ENCODE peak calls at places on chromosomes 2 and 18, in six cellular contexts. One of them, this sample, is unnamed.

GRCh38 chr18:6729247-6730091 is at the start of gene ARHGAP28:
- DNase-seq in stomach: peak
- DNase-seq in HT-29: no peak
- DNase-seq in NCI-H446 treated with DMSO at 0.1 percent for 48 hours: no peak
- DNase-seq in HTR-8/SVneo: peak
- DNase-seq in HCEC 1CT: peak
- DNase-seq in this sample: peak

GRCh38 chr2:9950521-9951271 is 797 bp upstream of the GRHL1 start:
- DNase-seq in HTR-8/SVneo: peak
- DNase-seq in stomach: peak
- DNase-seq in HT-29: peak
- DNase-seq in NCI-H446 treated with DMSO at 0.1 percent for 48 hours: no peak
- DNase-seq in HCEC 1CT: no peak
- DNase-seq in this sample: no peak

GRCh38 chr2:44618378-44619023 is 256.8 kb downstream of the CAMKMT start:
- DNase-seq in NCI-H446 treated with DMSO at 0.1 percent for 48 hours: no peak
- DNase-seq in HCEC 1CT: no peak
- DNase-seq in HT-29: no peak
- DNase-seq in stomach: no peak
- DNase-seq in HTR-8/SVneo: no peak
- DNase-seq in this sample: no peak

GRCh38 chr2:62672601-62673000 is 32.9 kb upstream of the EHBP1 start:
- DNase-seq in HTR-8/SVneo: peak
- DNase-seq in NCI-H446 treated with DMSO at 0.1 percent for 48 hours: no peak
- DNase-seq in stomach: no peak
- DNase-seq in HCEC 1CT: peak
- DNase-seq in HT-29: no peak
- DNase-seq in this sample: no peak

GRCh38 chr2:241810304-241811208 is 1.6 kb downstream of the NEU4 start:
- DNase-seq in NCI-H446 treated with DMSO at 0.1 percent for 48 hours: no peak
- DNase-seq in HTR-8/SVneo: no peak
- DNase-seq in HT-29: no peak
- DNase-seq in HCEC 1CT: no peak
- DNase-seq in stomach: no peak
- DNase-seq in this sample: no peak

GRCh38 chr2:239429473-239430350 is 28.9 kb upstream of the HDAC4 start:
- DNase-seq in HT-29: no peak
- DNase-seq in NCI-H446 treated with DMSO at 0.1 percent for 48 hours: no peak
- DNase-seq in stomach: no peak
- DNase-seq in HCEC 1CT: peak
- DNase-seq in HTR-8/SVneo: no peak
- DNase-seq in this sample: no peak

GRCh38 chr18:61833387-61833786 is 59.4 kb downstream of the RNF152 start:
- DNase-seq in stomach: no peak
- DNase-seq in HCEC 1CT: peak
- DNase-seq in NCI-H446 treated with DMSO at 0.1 percent for 48 hours: no peak
- DNase-seq in HT-29: no peak
- DNase-seq in HTR-8/SVneo: no peak
- DNase-seq in this sample: no peak

GRCh38 chr2:114293355-114293754 is 149.1 kb upstream of the DPP10 start:
- DNase-seq in HT-29: no peak
- DNase-seq in stomach: no peak
- DNase-seq in HCEC 1CT: no peak
- DNase-seq in HTR-8/SVneo: no peak
- DNase-seq in NCI-H446 treated with DMSO at 0.1 percent for 48 hours: no peak
- DNase-seq in this sample: no peak

GRCh38 chr18:76314496-76314895 is 180.5 kb downstream of the ZNF516 start:
- DNase-seq in HTR-8/SVneo: no peak
- DNase-seq in HT-29: no peak
- DNase-seq in HCEC 1CT: no peak
- DNase-seq in stomach: no peak
- DNase-seq in NCI-H446 treated with DMSO at 0.1 percent for 48 hours: no peak
- DNase-seq in this sample: no peak

GRCh38 chr2:37573406-37573805 is 98.0 kb downstream of the CDC42EP3 start:
- DNase-seq in HTR-8/SVneo: no peak
- DNase-seq in HCEC 1CT: peak
- DNase-seq in NCI-H446 treated with DMSO at 0.1 percent for 48 hours: no peak
- DNase-seq in stomach: no peak
- DNase-seq in HT-29: no peak
- DNase-seq in this sample: no peak

GRCh38 chr2:100513650-100514049 is 43.4 kb downstream of the NMS start:
- DNase-seq in HCEC 1CT: no peak
- DNase-seq in NCI-H446 treated with DMSO at 0.1 percent for 48 hours: no peak
- DNase-seq in HT-29: no peak
- DNase-seq in HTR-8/SVneo: no peak
- DNase-seq in stomach: no peak
- DNase-seq in this sample: no peak

GRCh38 chr2:217912030-217913024 is 90.5 kb downstream of the TNS1 start:
- DNase-seq in stomach: no peak
- DNase-seq in NCI-H446 treated with DMSO at 0.1 percent for 48 hours: no peak
- DNase-seq in HTR-8/SVneo: no peak
- DNase-seq in HT-29: no peak
- DNase-seq in HCEC 1CT: no peak
- DNase-seq in this sample: no peak

GRCh38 chr2:70525032-70525431 is 28.6 kb downstream of the TGFA start:
- DNase-seq in stomach: peak
- DNase-seq in NCI-H446 treated with DMSO at 0.1 percent for 48 hours: no peak
- DNase-seq in HT-29: peak
- DNase-seq in HCEC 1CT: no peak
- DNase-seq in HTR-8/SVneo: no peak
- DNase-seq in this sample: no peak

GRCh38 chr18:64405161-64405560 is 256.3 kb upstream of the LINC00305 start:
- DNase-seq in stomach: no peak
- DNase-seq in NCI-H446 treated with DMSO at 0.1 percent for 48 hours: no peak
- DNase-seq in HCEC 1CT: no peak
- DNase-seq in HT-29: no peak
- DNase-seq in HTR-8/SVneo: no peak
- DNase-seq in this sample: no peak

GRCh38 chr2:30708491-30709290 is 98.6 kb downstream of the CAPN13 start:
- DNase-seq in HT-29: peak
- DNase-seq in NCI-H446 treated with DMSO at 0.1 percent for 48 hours: peak
- DNase-seq in HCEC 1CT: peak
- DNase-seq in stomach: no peak
- DNase-seq in HTR-8/SVneo: no peak
- DNase-seq in this sample: no peak

GRCh38 chr2:159432610-159433009 is 146.1 kb upstream of the WDSUB1 start:
- DNase-seq in HCEC 1CT: no peak
- DNase-seq in HTR-8/SVneo: no peak
- DNase-seq in HT-29: no peak
- DNase-seq in NCI-H446 treated with DMSO at 0.1 percent for 48 hours: no peak
- DNase-seq in stomach: no peak
- DNase-seq in this sample: no peak

GRCh38 chr2:11589316-11589940 is 55.6 kb downstream of the GREB1 start:
- DNase-seq in HT-29: no peak
- DNase-seq in HCEC 1CT: no peak
- DNase-seq in stomach: no peak
- DNase-seq in NCI-H446 treated with DMSO at 0.1 percent for 48 hours: no peak
- DNase-seq in HTR-8/SVneo: no peak
- DNase-seq in this sample: no peak

GRCh38 chr2:24930768-24931167 is 10.7 kb upstream of the ADCY3 start:
- DNase-seq in HCEC 1CT: no peak
- DNase-seq in NCI-H446 treated with DMSO at 0.1 percent for 48 hours: no peak
- DNase-seq in HTR-8/SVneo: no peak
- DNase-seq in HT-29: no peak
- DNase-seq in stomach: peak
- DNase-seq in this sample: peak

GRCh38 chr2:181738074-181738473 is 57.8 kb upstream of the NEUROD1 start:
- DNase-seq in HCEC 1CT: peak
- DNase-seq in NCI-H446 treated with DMSO at 0.1 percent for 48 hours: no peak
- DNase-seq in HT-29: peak
- DNase-seq in HTR-8/SVneo: no peak
- DNase-seq in stomach: no peak
- DNase-seq in this sample: no peak

GRCh38 chr18:32742620-32743019 is 30.2 kb downstream of the KLHL14 start:
- DNase-seq in NCI-H446 treated with DMSO at 0.1 percent for 48 hours: no peak
- DNase-seq in HCEC 1CT: no peak
- DNase-seq in HT-29: no peak
- DNase-seq in stomach: no peak
- DNase-seq in HTR-8/SVneo: no peak
- DNase-seq in this sample: no peak

GRCh38 chr2:10471046-10471571 is 23.0 kb upstream of the ODC1 start:
- DNase-seq in stomach: no peak
- DNase-seq in HT-29: no peak
- DNase-seq in NCI-H446 treated with DMSO at 0.1 percent for 48 hours: no peak
- DNase-seq in HCEC 1CT: no peak
- DNase-seq in HTR-8/SVneo: no peak
- DNase-seq in this sample: no peak

GRCh38 chr18:66560092-66560491 is 43.8 kb downstream of the CDH19 start:
- DNase-seq in stomach: no peak
- DNase-seq in NCI-H446 treated with DMSO at 0.1 percent for 48 hours: peak
- DNase-seq in HTR-8/SVneo: no peak
- DNase-seq in HT-29: peak
- DNase-seq in HCEC 1CT: no peak
- DNase-seq in this sample: no peak

GRCh38 chr2:39851251-39851650 is 72.2 kb upstream of the THUMPD2 start:
- DNase-seq in stomach: no peak
- DNase-seq in HCEC 1CT: no peak
- DNase-seq in NCI-H446 treated with DMSO at 0.1 percent for 48 hours: no peak
- DNase-seq in HTR-8/SVneo: no peak
- DNase-seq in HT-29: no peak
- DNase-seq in this sample: no peak

GRCh38 chr2:117555965-117556364 is 258.5 kb upstream of the DDX18 start:
- DNase-seq in NCI-H446 treated with DMSO at 0.1 percent for 48 hours: no peak
- DNase-seq in stomach: no peak
- DNase-seq in HTR-8/SVneo: no peak
- DNase-seq in HT-29: no peak
- DNase-seq in HCEC 1CT: no peak
- DNase-seq in this sample: no peak

GRCh38 chr2:233121856-233122255 is 61.7 kb downstream of the INPP5D start:
- DNase-seq in stomach: no peak
- DNase-seq in HT-29: no peak
- DNase-seq in HTR-8/SVneo: no peak
- DNase-seq in NCI-H446 treated with DMSO at 0.1 percent for 48 hours: no peak
- DNase-seq in HCEC 1CT: no peak
- DNase-seq in this sample: no peak

GRCh38 chr2:12504443-12504842 is 212.3 kb upstream of the TRIB2 start:
- DNase-seq in HT-29: no peak
- DNase-seq in HCEC 1CT: peak
- DNase-seq in stomach: no peak
- DNase-seq in HTR-8/SVneo: no peak
- DNase-seq in NCI-H446 treated with DMSO at 0.1 percent for 48 hours: no peak
- DNase-seq in this sample: no peak

GRCh38 chr2:27221166-27221565 is 4.0 kb downstream of the CAD start:
- DNase-seq in HTR-8/SVneo: no peak
- DNase-seq in HCEC 1CT: no peak
- DNase-seq in HT-29: no peak
- DNase-seq in stomach: no peak
- DNase-seq in NCI-H446 treated with DMSO at 0.1 percent for 48 hours: no peak
- DNase-seq in this sample: no peak

GRCh38 chr2:215657844-215658243 is 222.0 kb upstream of the FN1 start:
- DNase-seq in HTR-8/SVneo: peak
- DNase-seq in HT-29: no peak
- DNase-seq in stomach: no peak
- DNase-seq in NCI-H446 treated with DMSO at 0.1 percent for 48 hours: no peak
- DNase-seq in HCEC 1CT: peak
- DNase-seq in this sample: no peak

GRCh38 chr18:22471546-22472131 is 53.9 kb upstream of the CTAGE1 start:
- DNase-seq in HT-29: no peak
- DNase-seq in HTR-8/SVneo: no peak
- DNase-seq in stomach: peak
- DNase-seq in HCEC 1CT: no peak
- DNase-seq in NCI-H446 treated with DMSO at 0.1 percent for 48 hours: no peak
- DNase-seq in this sample: no peak

GRCh38 chr18:39453882-39454281 is 1888.3 kb upstream of the CELF4 start:
- DNase-seq in stomach: no peak
- DNase-seq in HTR-8/SVneo: peak
- DNase-seq in NCI-H446 treated with DMSO at 0.1 percent for 48 hours: peak
- DNase-seq in HCEC 1CT: peak
- DNase-seq in HT-29: no peak
- DNase-seq in this sample: no peak

GRCh38 chr2:9318461-9319337 is 104.6 kb downstream of the ITGB1BP1 start:
- DNase-seq in HTR-8/SVneo: no peak
- DNase-seq in HCEC 1CT: no peak
- DNase-seq in HT-29: no peak
- DNase-seq in stomach: peak
- DNase-seq in NCI-H446 treated with DMSO at 0.1 percent for 48 hours: no peak
- DNase-seq in this sample: no peak

GRCh38 chr18:3891245-3891644 is 441.3 kb downstream of the TGIF1 start:
- DNase-seq in HT-29: no peak
- DNase-seq in NCI-H446 treated with DMSO at 0.1 percent for 48 hours: no peak
- DNase-seq in HCEC 1CT: no peak
- DNase-seq in stomach: no peak
- DNase-seq in HTR-8/SVneo: no peak
- DNase-seq in this sample: no peak

GRCh38 chr2:156334496-156335478 is 2.3 kb upstream of the NR4A2 start:
- DNase-seq in HCEC 1CT: peak
- DNase-seq in HT-29: peak
- DNase-seq in HTR-8/SVneo: peak
- DNase-seq in NCI-H446 treated with DMSO at 0.1 percent for 48 hours: peak
- DNase-seq in stomach: peak
- DNase-seq in this sample: peak

GRCh38 chr2:176251928-176252327 is 17.3 kb upstream of the MTX2 start:
- DNase-seq in HT-29: no peak
- DNase-seq in HTR-8/SVneo: no peak
- DNase-seq in NCI-H446 treated with DMSO at 0.1 percent for 48 hours: no peak
- DNase-seq in stomach: no peak
- DNase-seq in HCEC 1CT: no peak
- DNase-seq in this sample: no peak

GRCh38 chr18:13502585-13502984 is 223.8 kb downstream of the FAM210A start:
- DNase-seq in stomach: no peak
- DNase-seq in HT-29: no peak
- DNase-seq in HTR-8/SVneo: no peak
- DNase-seq in HCEC 1CT: no peak
- DNase-seq in NCI-H446 treated with DMSO at 0.1 percent for 48 hours: no peak
- DNase-seq in this sample: no peak

GRCh38 chr2:127083819-127084503 is 23.0 kb downstream of the BIN1 start:
- DNase-seq in HCEC 1CT: peak
- DNase-seq in stomach: peak
- DNase-seq in HT-29: peak
- DNase-seq in NCI-H446 treated with DMSO at 0.1 percent for 48 hours: no peak
- DNase-seq in HTR-8/SVneo: no peak
- DNase-seq in this sample: peak

GRCh38 chr2:212520340-212520739 is 18.3 kb downstream of the ERBB4 start:
- DNase-seq in HT-29: peak
- DNase-seq in stomach: no peak
- DNase-seq in NCI-H446 treated with DMSO at 0.1 percent for 48 hours: peak
- DNase-seq in HCEC 1CT: peak
- DNase-seq in HTR-8/SVneo: no peak
- DNase-seq in this sample: peak